ENCODE peak calls at places on chromosomes 2 and 18, in four cellular contexts. D is brain microvascular endothelial cell, E is AG09309, V is pancreas. J is an unnamed sample.

GRCh38 chr2:138829326-138829725 is 49.1 kb upstream of the NXPH2 start:
- DNase-seq in V (no peak), D (peak; percentile 17), E (no peak), J (peak; percentile 20)

GRCh38 chr2:65536596-65536995 is 104.2 kb upstream of the SPRED2 start:
- DNase-seq in D (no peak), V (no peak), E (no peak), J (no peak)

GRCh38 chr2:120794716-120795115 is 59.0 kb downstream of the GLI2 start:
- DNase-seq in E (no peak), D (no peak), V (no peak), J (no peak)

GRCh38 chr2:60472663-60473289 is 80.7 kb downstream of the BCL11A start:
- DNase-seq in D (no peak), V (no peak), E (no peak), J (no peak)

GRCh38 chr18:48764452-48764851 is 186.3 kb downstream of the SMAD7 start:
- DNase-seq in E (no peak), D (no peak), V (no peak), J (no peak)

GRCh38 chr2:236337465-236338325 is 73.5 kb upstream of the ASB18 start:
- DNase-seq in D (no peak), V (no peak), E (no peak), J (no peak)

GRCh38 chr2:178628590-178628989 is 148.3 kb downstream of the PLEKHA3 start:
- DNase-seq in V (no peak), D (no peak), E (no peak), J (no peak)

GRCh38 chr2:199336546-199336945 is 121.2 kb downstream of the SATB2 start:
- DNase-seq in D (no peak), V (no peak), E (no peak), J (no peak)

GRCh38 chr2:178632729-178633128 is 152.5 kb downstream of the PLEKHA3 start:
- DNase-seq in E (no peak), V (no peak), D (no peak), J (no peak)

GRCh38 chr2:119549236-119549635 is 5.0 kb downstream of the CFAP221 start:
- DNase-seq in V (no peak), D (no peak), E (peak; percentile 11), J (no peak)

GRCh38 chr2:230643576-230644291 is 68.9 kb upstream of the CAB39 start:
- DNase-seq in D (no peak), V (no peak), E (no peak), J (no peak)
- H3K4me3 ChIP-seq in D (no peak overlapping the region), V (no peak overlapping the region), E (no peak overlapping the region), J (no peak overlapping the region)

GRCh38 chr2:128734521-128735295 is 416.0 kb upstream of the HS6ST1 start:
- DNase-seq in E (no peak), D (peak; percentile 85), V (peak; percentile 51), J (peak; percentile 43)
- TF ChIP-seq CTCF in E (no peak), D (no peak), V (no peak), J (no peak)

GRCh38 chr18:21063011-21063410 is 48.6 kb downstream of the ROCK1 start:
- DNase-seq in E (no peak), D (no peak), V (no peak), J (no peak)
- H3K4me3 ChIP-seq in E (no peak overlapping the region), D (no peak overlapping the region), V (no peak overlapping the region), J (no peak overlapping the region)

GRCh38 chr2:205579335-205579734 is 103.0 kb upstream of the NRP2 start:
- DNase-seq in V (no peak), D (no peak), E (no peak), J (no peak)

GRCh38 chr2:205585451-205586045 is 96.8 kb upstream of the NRP2 start:
- DNase-seq in V (no peak), E (no peak), D (no peak), J (peak; percentile 48)

GRCh38 chr2:205580591-205580990 is 101.7 kb upstream of the NRP2 start:
- DNase-seq in E (no peak), V (no peak), D (peak; percentile 19), J (peak; percentile 31)
- TF ChIP-seq CTCF in E (no peak), V (no peak), D (no peak), J (no peak)

DNA sequence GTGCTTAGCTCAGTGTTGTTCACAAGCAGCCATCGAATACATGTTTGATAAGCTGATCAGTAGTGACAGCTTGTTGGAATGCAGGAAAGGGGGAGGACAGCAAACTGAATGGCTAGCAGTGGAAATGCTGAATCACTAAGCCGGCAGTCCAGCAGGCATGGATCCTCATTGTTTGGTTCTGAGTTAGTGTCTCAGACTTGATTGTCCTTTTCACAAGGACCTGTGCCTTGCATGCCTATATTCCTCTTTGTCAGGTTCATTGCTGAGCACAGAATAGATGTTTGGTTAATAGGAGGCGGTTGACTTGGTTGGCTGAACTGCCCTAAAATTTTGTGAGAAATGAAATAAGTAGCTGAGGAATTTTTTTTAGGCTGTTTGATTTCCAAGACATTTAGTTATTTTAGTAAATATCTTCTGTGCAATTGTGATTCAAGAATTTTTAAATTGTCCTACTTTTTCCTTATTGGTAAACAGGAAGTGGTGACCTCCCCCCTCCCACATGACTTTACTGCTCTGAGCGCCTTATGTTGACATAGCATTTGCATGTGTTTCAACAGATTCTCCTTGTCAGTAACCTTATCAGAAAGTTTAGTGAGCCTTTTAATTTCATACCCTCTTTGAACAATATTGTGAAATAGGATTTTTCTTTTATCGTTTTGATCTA is 21.4 kb upstream of the STON1 start:
- DNase-seq in D (peak; percentile 63), V (no peak), E (no peak), J (peak; percentile 58)
- H3K4me3 ChIP-seq in D (no peak overlapping the region), V (no peak overlapping the region), E (no peak overlapping the region), J (no peak overlapping the region)

GRCh38 chr18:23453657-23454011 is 547 bp downstream of the RIOK3 start:
- DNase-seq in V (no peak), D (peak; percentile 45), E (peak; percentile 35), J (peak; percentile 48)
- TF ChIP-seq CTCF in V (no peak), D (no peak), E (no peak), J (no peak)

GRCh38 chr2:212274215-212274614 is 264.4 kb downstream of the ERBB4 start:
- DNase-seq in E (no peak), V (no peak), D (no peak), J (no peak)
- H3K4me3 ChIP-seq in E (no peak overlapping the region), V (no peak overlapping the region), D (no peak overlapping the region), J (no peak overlapping the region)

DNA sequence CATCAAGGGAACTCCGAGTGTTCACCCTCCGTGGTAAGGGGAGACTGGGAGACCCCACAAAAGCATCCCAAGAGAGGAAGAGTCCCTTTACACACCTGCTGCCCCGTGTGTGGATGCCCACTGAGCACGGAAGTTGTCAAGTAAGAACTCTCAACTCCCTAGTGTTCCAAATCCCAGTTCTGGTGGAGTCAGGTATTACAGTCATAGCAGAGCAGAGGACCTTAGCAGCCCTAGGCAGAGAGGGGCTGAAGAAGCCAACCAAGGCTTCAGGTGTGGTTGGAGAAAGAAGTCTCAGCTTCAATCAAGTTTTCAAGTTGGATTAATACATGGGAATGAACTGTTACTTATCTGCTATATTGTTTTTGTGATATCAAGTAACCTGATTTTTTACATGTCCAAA is 512.5 kb downstream of the RNF144A start:
- DNase-seq in D (no peak), V (no peak), E (no peak), J (no peak)
- TF ChIP-seq CTCF in D (peak; percentile 21), V (no peak), E (no peak), J (no peak)

DNA sequence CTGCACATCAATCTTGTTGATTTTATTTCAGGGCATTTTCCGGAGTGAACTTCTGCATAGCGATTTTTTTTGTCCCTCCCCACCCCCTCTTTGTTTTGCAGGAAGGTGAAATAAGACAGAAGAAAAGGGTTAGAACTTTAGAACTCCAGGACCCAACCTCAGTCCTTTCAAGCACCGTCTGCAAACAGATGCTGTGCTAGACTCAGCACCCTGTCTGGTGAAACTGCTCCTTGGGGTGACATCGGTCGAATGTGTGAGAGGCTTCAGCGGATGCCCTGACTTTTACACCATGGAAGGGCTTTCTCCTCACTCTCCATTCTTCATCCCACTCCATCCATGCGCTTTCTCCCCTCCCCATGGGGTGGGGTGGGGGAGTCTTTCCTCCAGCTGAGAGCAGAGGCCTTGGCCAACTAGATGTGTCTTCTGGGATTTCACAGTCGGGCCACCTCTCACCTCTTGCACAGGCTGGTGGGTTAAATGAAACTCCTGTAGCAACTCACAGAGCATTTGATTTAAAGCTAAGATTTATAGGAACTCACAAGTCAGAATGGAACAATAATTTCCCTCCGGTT is 43.3 kb upstream of the EDAR start:
- DNase-seq in E (no peak), V (no peak), D (no peak), J (no peak)
- H3K4me3 ChIP-seq in E (no peak overlapping the region), V (peak overlapping the region; percentile 21), D (peak overlapping the region; percentile 48), J (peak overlapping the region; percentile 23)